ENCODE peak calls at places on chromosome 4, in seven cellular contexts. W is left ventricle myocardium inferior; D is IMR-90; U is sigmoid colon; S is effector memory CD4-positive, alpha-beta T cell; G is thoracic aorta; L is SJSA1. I is an unnamed sample.

GRCh38 chr4:151324449-151325319 is 721 bp downstream of the SH3D19 start:
- DNase-seq in W (peak; percentile 29), D (peak; percentile 47), U (peak; percentile 77), S (no peak), G (no peak), L (peak; percentile 38), I (peak; percentile 82)

GRCh38 chr4:7083597-7084563 is 16.0 kb upstream of the GRPEL1 start:
- DNase-seq in W (no peak), D (no peak), U (no peak), S (no peak), G (no peak), L (no peak), I (no peak)

GRCh38 chr4:56958111-56958517 is 19.3 kb downstream of the NOA1 start:
- DNase-seq in W (peak; percentile 77), D (peak; percentile 100), U (peak; percentile 96), S (no peak), G (peak; percentile 79), L (peak; percentile 37), I (no peak)

GRCh38 chr4:84503495-84504437 is 4.7 kb upstream of the NKX6-1 start:
- DNase-seq in W (no peak), D (peak; percentile 66), U (no peak), S (no peak), G (no peak), L (peak; percentile 49), I (peak; percentile 19)

GRCh38 chr4:161010227-161010626 is 1153.6 kb downstream of the FSTL5 start:
- DNase-seq in W (no peak), D (no peak), U (no peak), S (no peak), G (no peak), L (no peak), I (no peak)

GRCh38 chr4:182017038-182017437 is 226.2 kb upstream of the TENM3 start:
- DNase-seq in W (no peak), D (no peak), U (no peak), S (no peak), G (no peak), L (no peak), I (no peak)

GRCh38 chr4:138659640-138660325 is 355.8 kb upstream of the NOCT start:
- DNase-seq in W (no peak), D (no peak), U (no peak), S (no peak), G (no peak), L (no peak), I (no peak)

GRCh38 chr4:170672571-170672970 is 582.8 kb upstream of the AADAT start:
- DNase-seq in W (no peak), D (peak; percentile 8), U (no peak), S (no peak), G (no peak), L (no peak), I (no peak)

GRCh38 chr4:153789741-153790651 is 1.1 kb upstream of the SFRP2 start:
- DNase-seq in W (no peak), D (no peak), U (peak; percentile 63), S (no peak), G (no peak), L (no peak), I (no peak)

GRCh38 chr4:903066-904046 is 28.8 kb downstream of the GAK start:
- DNase-seq in W (no peak), D (no peak), U (no peak), S (no peak), G (no peak), L (no peak), I (no peak)

GRCh38 chr4:140755811-140756291 is 334 bp downstream of the TBC1D9 start:
- DNase-seq in W (peak; percentile 62), D (peak; percentile 46), U (peak; percentile 74), S (no peak), G (no peak), L (peak; percentile 62), I (no peak)

GRCh38 chr4:187827631-187828030 is 167.9 kb upstream of the ZFP42 start:
- DNase-seq in W (no peak), D (peak; percentile 79), U (no peak), S (no peak), G (no peak), L (no peak), I (no peak)

GRCh38 chr4:153010137-153010536 is 74.0 kb downstream of the FHDC1 start:
- DNase-seq in W (no peak), D (no peak), U (no peak), S (no peak), G (no peak), L (no peak), I (no peak)

GRCh38 chr4:106058919-106059318 is 163.6 kb downstream of the NPNT start:
- DNase-seq in W (no peak), D (peak; percentile 31), U (no peak), S (no peak), G (no peak), L (no peak), I (no peak)

DNA sequence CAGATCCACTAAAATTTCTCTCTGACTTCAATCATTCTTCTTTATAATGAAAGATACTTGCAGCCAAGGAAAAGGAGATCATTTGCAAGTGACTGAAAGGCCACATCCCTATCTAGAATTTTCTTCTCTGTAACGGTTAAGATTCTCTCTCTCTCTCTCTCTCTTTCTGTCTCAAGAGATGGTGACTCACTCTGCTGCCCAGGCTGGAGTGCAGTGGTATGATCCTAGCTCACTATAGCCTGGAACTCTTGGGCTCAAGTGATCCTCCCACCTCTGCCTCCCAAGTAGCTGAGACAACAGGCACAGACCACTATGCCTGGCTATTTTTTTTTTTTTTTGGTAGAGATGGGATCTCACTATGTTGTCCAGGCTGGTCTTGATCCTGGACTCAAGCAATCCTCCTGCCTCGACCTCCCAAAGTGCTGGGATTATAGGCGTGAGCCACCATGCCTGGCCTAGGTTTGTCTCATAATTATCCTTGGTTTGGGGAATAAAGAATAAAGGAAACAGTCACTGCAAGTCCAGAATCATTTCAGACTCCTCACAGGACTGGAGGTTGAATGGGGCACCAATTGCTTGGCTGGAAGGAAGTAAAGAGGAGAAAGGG is 33.3 kb upstream of the GALNT7 start:
- DNase-seq in W (no peak), D (peak; percentile 47), U (no peak), S (no peak), G (no peak), L (no peak), I (no peak)
- H3K4me3 ChIP-seq in W (no peak overlapping the region), D (no peak overlapping the region), U (no peak overlapping the region), S (no peak overlapping the region), G (no peak overlapping the region), L (no peak overlapping the region), I (no peak overlapping the region)

GRCh38 chr4:82450966-82451755 is 20.8 kb downstream of the ENOPH1 start:
- DNase-seq in W (no peak), D (no peak), U (no peak), S (no peak), G (no peak), L (no peak), I (no peak)

GRCh38 chr4:82452026-82452425 is 21.6 kb downstream of the ENOPH1 start:
- DNase-seq in W (no peak), D (no peak), U (no peak), S (no peak), G (no peak), L (no peak), I (no peak)

GRCh38 chr4:82447886-82448285 is 17.5 kb downstream of the ENOPH1 start:
- DNase-seq in W (no peak), D (no peak), U (no peak), S (no peak), G (no peak), L (no peak), I (no peak)
- H3K36me3 ChIP-seq in W (peaks cover 40% of the 10 kb centered on the region), D (peaks cover 19% of the 10 kb centered on the region), U (peaks cover 39% of the 10 kb centered on the region), S (peaks cover 41% of the 10 kb centered on the region), G (peaks cover 20% of the 10 kb centered on the region), L (peaks cover 49% of the 10 kb centered on the region), I (peaks cover 3% of the 10 kb centered on the region)

DNA sequence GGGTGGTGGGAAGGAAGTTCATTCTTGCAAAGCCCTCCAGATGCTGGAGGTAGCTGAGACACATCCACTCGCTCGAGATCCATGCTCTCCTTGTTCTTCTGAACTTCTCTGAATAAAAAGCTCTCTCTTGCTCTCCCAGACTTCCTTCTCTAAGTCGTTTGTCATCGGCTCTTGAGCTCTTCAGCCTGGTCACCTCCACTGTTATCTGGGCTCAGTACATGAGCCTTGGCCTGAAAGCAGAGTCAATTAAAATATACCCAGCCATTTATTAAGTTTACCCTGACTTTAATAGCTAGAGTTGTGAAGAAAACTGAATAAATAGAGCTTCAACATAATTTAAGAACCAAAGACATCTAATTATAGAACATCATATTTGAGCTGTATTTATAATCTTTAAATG is 99.0 kb downstream of the CPE start:
- DNase-seq in W (no peak), D (no peak), U (no peak), S (no peak), G (no peak), L (no peak), I (no peak)
- H3K27ac ChIP-seq in W (no peak overlapping the region), D (no peak overlapping the region), U (no peak overlapping the region), S (no peak overlapping the region), G (no peak overlapping the region), L (no peak overlapping the region), I (no peak overlapping the region)

GRCh38 chr4:113145147-113145518 is 95.7 kb downstream of the ANK2 start:
- DNase-seq in W (no peak), D (no peak), U (no peak), S (no peak), G (no peak), L (no peak), I (no peak)

GRCh38 chr4:113145519-113146291 is 96.3 kb downstream of the ANK2 start:
- DNase-seq in W (peak; percentile 24), D (no peak), U (no peak), S (no peak), G (no peak), L (no peak), I (no peak)

GRCh38 chr4:113146876-113147358 is 97.5 kb downstream of the ANK2 start:
- DNase-seq in W (no peak), D (no peak), U (no peak), S (no peak), G (no peak), L (peak; percentile 57), I (no peak)

GRCh38 chr4:113148925-113149324 is 99.5 kb downstream of the ANK2 start:
- DNase-seq in W (no peak), D (no peak), U (no peak), S (no peak), G (no peak), L (no peak), I (no peak)

GRCh38 chr4:113147498-113148231 is 98.2 kb downstream of the ANK2 start:
- DNase-seq in W (no peak), D (no peak), U (no peak), S (no peak), G (no peak), L (no peak), I (no peak)
- H3K4me3 ChIP-seq in W (peak overlapping the region; percentile 64), D (no peak overlapping the region), U (no peak overlapping the region), S (no peak overlapping the region), G (peak overlapping the region; percentile 74), L (no peak overlapping the region), I (no peak overlapping the region)

DNA sequence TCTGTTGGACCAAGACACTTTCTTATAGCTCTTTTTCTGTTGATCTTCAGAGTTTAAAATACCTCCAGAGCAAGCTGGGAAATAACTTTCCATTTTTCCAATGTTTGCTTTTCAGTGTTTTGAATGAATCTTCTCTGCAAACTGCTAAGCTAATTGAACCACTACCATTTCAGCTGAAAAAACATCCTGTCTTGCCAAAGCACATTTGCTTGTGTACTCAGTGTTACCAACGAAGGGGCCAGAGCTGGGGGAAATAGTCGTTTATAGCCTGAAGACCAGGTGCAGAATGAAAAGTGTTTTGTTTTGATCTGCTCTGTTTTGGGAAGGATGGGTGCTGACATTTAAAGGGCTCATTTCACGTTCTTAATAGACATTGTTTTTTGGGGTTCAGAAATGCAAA is 88.4 kb upstream of the CLNK start:
- DNase-seq in W (no peak), D (no peak), U (no peak), S (no peak), G (no peak), L (no peak), I (no peak)
- H3K36me3 ChIP-seq in W (no peaks in the 10 kb centered on the region), D (no peaks in the 10 kb centered on the region), U (no peaks in the 10 kb centered on the region), S (no peaks in the 10 kb centered on the region), G (no peaks in the 10 kb centered on the region), L (no peaks in the 10 kb centered on the region), I (no peaks in the 10 kb centered on the region)

I was measured in PC-9.